ENCODE peak calls at places on chromosomes 6 and 20, in nine cellular contexts. U, O, Q, W, T, A, X, V and F are unnamed samples.
A peak's percentile ranks its signal among the peaks of the same experiment; 100 is the strongest.

GRCh38 chr6:73460044-73460443 is 1.5 kb upstream of the MTO1 start:
- DNase-seq in X (no peak), U (no peak), Q (no peak), T (no peak), A (no peak), V (no peak), W (no peak), O (no peak), F (no peak)

GRCh38 chr6:52526634-52527033 is 50.2 kb downstream of the TRAM2 start:
- DNase-seq in W (no peak), V (no peak), T (no peak), U (no peak), X (no peak), Q (no peak), A (peak; percentile 67), O (no peak), F (no peak)

GRCh38 chr6:36243562-36244212 is 26.2 kb upstream of the PNPLA1 start:
- DNase-seq in Q (no peak), O (no peak), A (no peak), T (no peak), V (no peak), U (no peak), W (no peak), X (no peak), F (no peak)

GRCh38 chr20:51661609-51662178 is 106.5 kb downstream of the ATP9A start:
- DNase-seq in A (peak; percentile 79), T (no peak), U (no peak), W (no peak), O (no peak), V (no peak), Q (no peak), X (no peak), F (no peak)

GRCh38 chr6:44111434-44112417 is 15.5 kb downstream of the MRPL14 start:
- DNase-seq in A (no peak), W (no peak), O (no peak), Q (no peak), U (no peak), X (no peak), T (no peak), V (no peak), F (no peak)

GRCh38 chr6:2191390-2191740 is 54.0 kb downstream of the GMDS start:
- DNase-seq in U (no peak), T (no peak), W (no peak), V (no peak), X (no peak), A (no peak), Q (no peak), O (no peak), F (no peak)

GRCh38 chr6:11705069-11705468 is 73.5 kb downstream of the ADTRP start:
- DNase-seq in V (no peak), O (no peak), X (no peak), W (no peak), U (no peak), A (no peak), Q (no peak), T (no peak), F (no peak)

GRCh38 chr20:22795897-22796296 is 211.5 kb upstream of the FOXA2 start:
- DNase-seq in O (peak; percentile 52), V (peak; percentile 89), X (no peak), W (no peak), A (peak; percentile 99), T (peak; percentile 33), U (peak; percentile 28), Q (peak; percentile 33), F (peak; percentile 29)

GRCh38 chr6:132648356-132648755 is 10.6 kb downstream of the TAAR1 start:
- DNase-seq in Q (no peak), X (no peak), A (peak; percentile 74), V (no peak), T (no peak), U (no peak), W (no peak), O (no peak), F (no peak)

GRCh38 chr6:75065524-75065923 is 140.3 kb downstream of the COL12A1 start:
- DNase-seq in Q (no peak), T (no peak), U (no peak), O (no peak), W (no peak), V (no peak), X (no peak), A (peak; percentile 25), F (no peak)
- TF ChIP-seq POLR2A in Q (no peak), T (no peak), U (no peak), O (no peak), W (no peak), V (no peak), X (no peak), A (no peak), F (no peak)

GRCh38 chr6:139748353-139749146 is 374.1 kb upstream of the CITED2 start:
- DNase-seq in W (no peak), O (no peak), Q (no peak), U (no peak), T (no peak), A (peak; percentile 79), V (no peak), X (no peak), F (no peak)

GRCh38 chr6:139753198-139753861 is 378.9 kb upstream of the CITED2 start:
- DNase-seq in Q (no peak), A (peak; percentile 77), T (no peak), V (no peak), U (no peak), X (no peak), W (no peak), O (no peak), F (no peak)

GRCh38 chr6:139751179-139751578 is 376.7 kb upstream of the CITED2 start:
- DNase-seq in U (no peak), O (no peak), A (peak; percentile 41), V (no peak), T (no peak), X (no peak), Q (no peak), W (no peak), F (no peak)

GRCh38 chr6:139754898-139755754 is 380.7 kb upstream of the CITED2 start:
- DNase-seq in X (no peak), T (no peak), U (no peak), O (no peak), V (no peak), Q (no peak), A (no peak), W (no peak), F (no peak)

DNA sequence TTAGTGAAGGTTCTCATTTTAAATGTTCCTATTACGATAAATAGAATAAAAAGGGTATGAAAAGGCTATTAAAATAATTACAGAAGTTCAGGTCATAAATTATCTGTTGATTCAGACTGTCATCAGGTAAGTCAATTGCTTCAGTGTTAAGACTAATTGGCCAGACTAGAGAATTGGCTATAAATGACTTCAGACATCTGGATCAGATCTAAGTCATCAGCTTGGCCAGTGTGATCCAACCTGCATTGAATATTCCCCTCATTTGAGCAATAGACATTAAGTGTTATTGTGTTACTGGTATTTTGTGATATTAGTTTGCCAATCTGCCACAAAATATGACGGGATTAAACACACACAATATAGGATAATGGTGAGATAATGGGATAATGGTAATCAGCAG is 377.6 kb upstream of the CITED2 start:
- DNase-seq in V (no peak), X (no peak), W (no peak), T (no peak), U (no peak), Q (no peak), A (no peak), O (no peak), F (no peak)
- TF ChIP-seq POLR2A in V (no peak), X (no peak), W (no peak), T (no peak), U (no peak), Q (no peak), A (no peak), O (no peak), F (no peak)

GRCh38 chr6:125151715-125152114 is 1.9 kb upstream of the TPD52L1 start:
- DNase-seq in O (no peak), W (no peak), T (no peak), A (no peak), V (no peak), X (no peak), Q (no peak), U (no peak), F (no peak)

GRCh38 chr6:125154184-125155135 is 887 bp downstream of the TPD52L1 start:
- DNase-seq in A (no peak), V (peak; percentile 68), W (peak; percentile 10), X (peak; percentile 59), O (peak; percentile 55), U (no peak), T (no peak), Q (peak; percentile 45), F (peak; percentile 75)

GRCh38 chr6:125155344-125155743 is 1.8 kb downstream of the TPD52L1 start:
- DNase-seq in A (no peak), O (no peak), V (no peak), U (no peak), T (no peak), Q (no peak), W (no peak), X (no peak), F (no peak)

GRCh38 chr6:125156496-125156895 is 2.9 kb downstream of the TPD52L1 start:
- DNase-seq in T (no peak), U (no peak), V (no peak), Q (no peak), O (no peak), A (no peak), W (no peak), X (no peak), F (no peak)

GRCh38 chr6:125153541-125154183 is at the start of gene TPD52L1:
- DNase-seq in A (peak; percentile 60), U (peak; percentile 87), X (peak; percentile 85), Q (peak; percentile 81), O (peak; percentile 80), V (peak; percentile 87), T (peak; percentile 30), W (peak; percentile 59), F (peak; percentile 89)
- TF ChIP-seq POLR2A in A (no peak), U (no peak), X (no peak), Q (no peak), O (no peak), V (no peak), T (no peak), W (no peak), F (peak; percentile 79)

GRCh38 chr6:128885381-128885780 is 2.4 kb downstream of the LAMA2 start:
- DNase-seq in U (no peak), Q (no peak), T (no peak), O (no peak), X (no peak), V (no peak), A (no peak), W (no peak), F (no peak)

GRCh38 chr6:128888444-128889175 is 5.7 kb downstream of the LAMA2 start:
- DNase-seq in W (no peak), X (no peak), T (no peak), Q (no peak), O (no peak), A (no peak), U (no peak), V (no peak), F (no peak)

GRCh38 chr6:128882560-128882959 is 378 bp upstream of the LAMA2 start:
- DNase-seq in V (no peak), Q (no peak), A (peak; percentile 2), O (peak; percentile 35), T (no peak), X (no peak), W (no peak), U (no peak), F (no peak)

GRCh38 chr6:128882991-128883571 is at the start of gene LAMA2:
- DNase-seq in A (peak; percentile 55), Q (peak; percentile 41), O (peak; percentile 87), T (peak; percentile 77), W (no peak), V (peak; percentile 92), X (peak; percentile 56), U (peak; percentile 72), F (peak; percentile 34)
- TF ChIP-seq POLR2A in A (no peak), Q (peak; percentile 48), O (peak; percentile 87), T (peak; percentile 87), W (no peak), V (peak; percentile 22), X (peak; percentile 33), U (peak; percentile 45), F (no peak)